ENCODE peak calls at places on chromosomes 16 and 17, in four cellular contexts. D is glutamatergic neuron; O is nephron progenitor cell; C is CD4-positive, alpha-beta T cell. W is an unnamed sample.

GRCh38 chr16:80084614-80085013 is 456.2 kb upstream of the DYNLRB2 start:
- DNase-seq in D (no peak), O (peak; percentile 44), C (no peak), W (no peak)

GRCh38 chr17:46216682-46217081 is 23.5 kb upstream of the KANSL1 start:
- DNase-seq in D (no peak), O (no peak), C (no peak), W (no peak)

GRCh38 chr17:21296097-21297025 is 11.8 kb downstream of the MAP2K3 start:
- DNase-seq in D (no peak), O (no peak), C (no peak), W (no peak)

GRCh38 chr16:68760671-68761275 is 23.7 kb downstream of the CDH1 start:
- DNase-seq in D (no peak), O (no peak), C (no peak), W (no peak)

GRCh38 chr17:38898812-38899348 is 26.5 kb upstream of the LASP1NB start:
- DNase-seq in D (no peak), O (no peak), C (peak; percentile 74), W (no peak)

GRCh38 chr17:74992223-74992622 is 4.8 kb downstream of the CDR2L start:
- DNase-seq in D (no peak), O (no peak), C (no peak), W (no peak)

GRCh38 chr16:58862334-58863024 is 128.4 kb upstream of the GOT2 start:
- DNase-seq in D (no peak), O (no peak), C (no peak), W (no peak)

GRCh38 chr17:82901356-82901755 is 61.5 kb upstream of the ZNF750 start:
- DNase-seq in D (no peak), O (no peak), C (no peak), W (no peak)

GRCh38 chr17:75662511-75662910 is 4.4 kb downstream of the RECQL5 start:
- DNase-seq in D (no peak), O (no peak), C (no peak), W (no peak)

GRCh38 chr17:28320215-28321061 is 1.4 kb downstream of the TMEM97 start:
- DNase-seq in D (no peak), O (no peak), C (no peak), W (no peak)

GRCh38 chr17:75033346-75034235 is 13.2 kb downstream of the ATP5PD start:
- DNase-seq in D (peak; percentile 96), O (peak; percentile 99), C (peak; percentile 75), W (peak; percentile 88)

GRCh38 chr17:51711581-51711980 is 446.9 kb downstream of the CA10 start:
- DNase-seq in D (no peak), O (no peak), C (no peak), W (no peak)

GRCh38 chr16:70553175-70553574 is 29.6 kb downstream of the SF3B3 start:
- DNase-seq in D (no peak), O (no peak), C (no peak), W (no peak)

GRCh38 chr16:70331588-70332358 is 14.9 kb upstream of the DDX19A start:
- DNase-seq in D (peak; percentile 29), O (peak; percentile 5), C (no peak), W (no peak)

GRCh38 chr16:85348921-85349334 is 236.7 kb upstream of the CIBAR2 start:
- DNase-seq in D (no peak), O (no peak), C (no peak), W (no peak)

GRCh38 chr16:85346404-85347212 is 234.3 kb upstream of the CIBAR2 start:
- DNase-seq in D (no peak), O (no peak), C (no peak), W (no peak)

GRCh38 chr16:85348065-85348840 is 236.0 kb upstream of the CIBAR2 start:
- DNase-seq in D (no peak), O (no peak), C (no peak), W (no peak)

GRCh38 chr16:85345129-85345639 is 232.9 kb upstream of the CIBAR2 start:
- DNase-seq in D (no peak), O (no peak), C (no peak), W (no peak)

DNA sequence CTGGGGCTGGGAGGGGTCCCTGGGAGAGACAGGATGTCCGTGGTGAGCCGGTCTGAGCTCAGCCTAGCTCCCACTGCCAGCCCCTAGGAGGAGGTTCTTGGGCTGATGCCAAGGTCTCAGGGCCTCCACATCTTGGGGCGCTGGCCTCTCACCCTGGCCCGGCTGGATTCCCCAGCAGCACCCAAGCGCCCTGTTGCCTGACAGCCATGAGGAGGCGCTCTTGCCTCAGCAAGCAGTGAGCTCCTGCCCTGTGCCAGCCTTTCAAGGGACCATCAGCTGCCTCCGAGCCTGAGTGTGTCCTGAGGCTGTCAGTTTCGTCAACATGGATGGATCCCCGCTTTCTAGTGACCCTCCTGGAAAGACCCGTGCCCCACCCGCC is 234.9 kb upstream of the CIBAR2 start:
- DNase-seq in D (no peak), O (peak; percentile 47), C (no peak), W (no peak)
- TF ChIP-seq CTCF in D (peak; percentile 35), O (peak; percentile 53), C (no peak), W (no peak)

DNA sequence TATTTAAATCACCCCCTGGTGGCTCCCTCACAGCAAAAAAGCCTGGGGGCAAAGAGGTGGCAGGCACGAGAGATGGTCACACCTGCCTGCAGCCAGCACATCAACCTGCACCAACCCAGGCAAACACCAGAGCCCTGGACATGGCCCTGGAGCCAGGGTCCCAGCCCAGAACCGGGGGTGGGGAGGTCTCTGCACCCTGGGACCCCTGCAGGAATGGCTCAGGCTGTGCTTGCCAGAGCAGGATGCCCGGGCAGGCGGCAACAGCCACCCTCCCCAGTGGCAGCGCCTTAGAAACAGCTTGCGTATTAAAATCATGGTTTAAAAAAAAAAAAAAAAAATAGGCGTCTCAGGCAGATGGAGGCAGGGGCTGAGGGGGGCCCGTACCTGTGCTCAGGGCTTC is 16.2 kb downstream of the MYBBP1A start:
- DNase-seq in D (peak; percentile 17), O (no peak), C (no peak), W (no peak)
- TF ChIP-seq CTCF in D (no peak), O (no peak), C (no peak), W (no peak)

GRCh38 chr17:73335591-73336503 is 24.0 kb upstream of the CDC42EP4 start:
- DNase-seq in D (no peak), O (no peak), C (no peak), W (no peak)
- TF ChIP-seq CTCF in D (no peak), O (no peak), C (no peak), W (no peak)

DNA sequence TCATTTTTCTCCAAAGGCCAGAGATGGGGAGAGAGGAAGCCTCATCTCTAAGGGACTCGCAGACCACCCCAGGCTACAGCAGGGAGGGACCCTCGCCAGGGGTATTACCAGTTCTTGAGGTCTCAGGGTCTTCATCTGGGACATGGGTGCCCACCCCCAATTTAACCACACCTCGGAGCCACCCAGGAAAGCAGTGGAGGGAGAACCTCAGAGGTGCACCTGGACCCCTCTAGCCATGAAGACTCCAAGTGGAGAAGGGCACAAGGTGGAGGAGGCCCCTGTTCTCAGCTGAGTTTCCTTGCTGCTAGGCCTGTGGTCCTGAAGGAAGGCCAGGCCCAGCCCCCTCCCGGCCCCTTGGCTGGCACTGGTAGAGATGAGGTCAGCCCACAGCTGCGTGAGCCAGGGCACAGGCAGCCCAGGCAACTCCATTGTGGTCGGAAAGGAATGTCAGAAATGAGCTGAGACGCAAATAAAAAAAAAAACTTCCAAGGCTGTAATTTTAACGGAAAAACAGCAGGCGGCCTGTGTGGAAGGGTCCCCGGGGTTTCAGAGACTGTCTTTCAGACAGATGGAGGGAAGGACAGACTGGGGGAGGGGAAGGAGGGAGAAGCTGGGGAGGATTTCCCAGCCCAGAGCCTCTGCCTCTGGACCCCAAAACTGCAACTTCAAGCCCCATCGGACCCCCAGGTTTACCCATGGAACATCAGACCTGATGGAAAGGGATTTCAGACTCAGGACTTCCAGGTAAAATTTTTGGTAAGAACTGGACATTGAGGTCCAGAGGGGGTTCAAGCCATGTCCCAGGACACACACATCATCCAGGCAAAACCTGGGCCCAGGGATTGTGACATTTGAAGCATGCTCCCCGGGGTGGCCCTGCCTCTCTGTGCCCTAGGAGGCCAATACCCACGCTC is 25.5 kb upstream of the MRPS23 start:
- DNase-seq in D (peak; percentile 70), O (peak; percentile 56), C (no peak), W (peak; percentile 56)
- TF ChIP-seq CTCF in D (peak; percentile 65), O (peak; percentile 34), C (no peak), W (no peak)

GRCh38 chr17:48067245-48067644 is 19.1 kb downstream of the NFE2L1 start:
- DNase-seq in D (no peak), O (no peak), C (no peak), W (no peak)

GRCh38 chr17:48066192-48066591 is 18.0 kb downstream of the NFE2L1 start:
- DNase-seq in D (no peak), O (no peak), C (no peak), W (no peak)

GRCh38 chr17:48064638-48065037 is 16.5 kb downstream of the NFE2L1 start:
- DNase-seq in D (no peak), O (no peak), C (no peak), W (no peak)

GRCh38 chr17:48068491-48068961 is 20.4 kb downstream of the NFE2L1 start:
- DNase-seq in D (peak; percentile 36), O (no peak), C (no peak), W (no peak)

GRCh38 chr17:48066656-48067055 is 18.5 kb downstream of the NFE2L1 start:
- DNase-seq in D (no peak), O (no peak), C (no peak), W (no peak)
- TF ChIP-seq CTCF in D (no peak), O (no peak), C (no peak), W (no peak)

DNA sequence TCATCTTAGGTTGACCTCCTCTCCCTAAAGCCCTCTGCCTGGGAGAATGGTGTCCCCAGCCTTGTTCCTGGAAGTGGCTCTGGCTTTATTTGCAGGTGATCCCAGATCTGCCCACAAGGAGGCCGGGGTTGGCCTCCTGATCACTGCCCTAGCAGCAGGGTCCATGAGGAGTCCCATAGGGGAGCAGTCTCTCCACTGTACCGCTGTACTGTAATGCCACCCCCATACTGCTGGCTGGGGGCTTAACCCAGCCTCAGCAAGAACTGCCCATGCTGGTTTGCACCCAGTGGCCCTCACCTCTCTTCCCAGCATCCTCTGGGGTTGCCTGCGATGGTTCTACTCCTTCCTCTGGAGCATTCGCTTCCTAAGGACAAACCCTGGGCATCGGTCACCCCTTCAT is 39.1 kb downstream of the PSME3IP1 start:
- DNase-seq in D (peak; percentile 47), O (no peak), C (no peak), W (peak; percentile 10)
- TF ChIP-seq CTCF in D (peak; percentile 29), O (peak; percentile 5), C (no peak), W (no peak)

GRCh38 chr17:12020595-12021590 is at the start of gene MAP2K4:
- DNase-seq in D (peak; percentile 96), O (peak; percentile 98), C (peak; percentile 96), W (peak; percentile 78)
- TF ChIP-seq CTCF in D (no peak), O (no peak), C (no peak), W (no peak)

GRCh38 chr17:29847118-29847517 is 82.9 kb downstream of the SSH2 start:
- DNase-seq in D (no peak), O (no peak), C (no peak), W (no peak)
- TF ChIP-seq CTCF in D (no peak), O (no peak), C (no peak), W (no peak)

W was measured in omental fat pad.